ENCODE peak calls at places on chromosomes 2 and 18, in five cellular contexts. B is heart left ventricle, M is Peyer's patch, C is B cell, A is uterus. X is an unnamed sample.

GRCh38 chr2:7373156-7373555 is 455.9 kb downstream of the RNF144A start:
- DNase-seq in M (no peak), C (no peak), A (no peak), B (no peak), X (no peak)

GRCh38 chr2:66508358-66509071 is 73.6 kb downstream of the MEIS1 start:
- DNase-seq in C (no peak), A (no peak), B (no peak), M (no peak), X (no peak)

GRCh38 chr18:24878289-24878688 is 417.9 kb downstream of the HRH4 start:
- DNase-seq in C (no peak), A (peak; percentile 26), B (no peak), M (no peak), X (peak; percentile 61)

GRCh38 chr2:197599285-197599965 is 76.0 kb downstream of the RFTN2 start:
- DNase-seq in M (no peak), C (no peak), A (no peak), B (no peak), X (peak; percentile 69)

GRCh38 chr2:171763602-171764001 is 76.3 kb downstream of the DYNC1I2 start:
- DNase-seq in C (no peak), M (no peak), B (no peak), A (no peak), X (peak; percentile 77)

GRCh38 chr2:63057249-63058148 is 6.9 kb downstream of the OTX1 start:
- DNase-seq in B (no peak), A (no peak), C (no peak), M (no peak), X (no peak)

GRCh38 chr18:46315187-46315586 is 211.0 kb downstream of the HAUS1 start:
- DNase-seq in C (no peak), B (no peak), M (no peak), A (no peak), X (no peak)

GRCh38 chr2:63048367-63049171 is 2.1 kb upstream of the OTX1 start:
- DNase-seq in M (peak; percentile 57), B (no peak), A (no peak), C (no peak), X (no peak)

GRCh38 chr2:27489118-27489497 is 435 bp downstream of the IFT172 start:
- DNase-seq in A (no peak), M (peak; percentile 50), C (no peak), B (no peak), X (no peak)

GRCh38 chr18:70781860-70782453 is 493.1 kb downstream of the SOCS6 start:
- DNase-seq in A (no peak), M (no peak), C (no peak), B (peak; percentile 41), X (peak; percentile 72)

GRCh38 chr18:644395-645004 is 13.0 kb upstream of the TYMS start:
- DNase-seq in B (no peak), C (no peak), M (no peak), A (no peak), X (peak; percentile 54)

GRCh38 chr2:205366336-205367060 is 315.8 kb upstream of the NRP2 start:
- DNase-seq in B (no peak), M (no peak), C (no peak), A (no peak), X (no peak)

GRCh38 chr2:892892-893291 is 57.8 kb upstream of the SNTG2 start:
- DNase-seq in C (no peak), A (no peak), M (no peak), B (no peak), X (no peak)

GRCh38 chr2:167504695-167505094 is 616.4 kb downstream of the XIRP2 start:
- DNase-seq in A (no peak), M (no peak), C (no peak), B (no peak), X (peak; percentile 72)

GRCh38 chr2:65671670-65672069 is 239.3 kb upstream of the SPRED2 start:
- DNase-seq in A (no peak), M (no peak), C (no peak), B (no peak), X (no peak)

GRCh38 chr18:55763805-55764204 is 175.8 kb upstream of the TCF4 start:
- DNase-seq in C (no peak), B (no peak), A (no peak), M (no peak), X (no peak)

GRCh38 chr2:60530228-60530627 is 23.2 kb downstream of the BCL11A start:
- DNase-seq in B (no peak), M (peak; percentile 74), A (no peak), C (no peak), X (no peak)

GRCh38 chr2:231600619-231601355 is 8.1 kb downstream of the TEX44 start:
- DNase-seq in M (no peak), C (no peak), A (no peak), B (no peak), X (no peak)

GRCh38 chr18:44033144-44033543 is 647.5 kb upstream of the SETBP1 start:
- DNase-seq in C (no peak), A (no peak), B (no peak), M (no peak), X (no peak)

GRCh38 chr2:23351388-23352141 is 33.4 kb upstream of the KLHL29 start:
- DNase-seq in M (peak; percentile 79), B (peak; percentile 92), A (peak; percentile 87), C (peak; percentile 51), X (peak; percentile 69)

GRCh38 chr2:220941683-220942082 is 630.4 kb downstream of the EPHA4 start:
- DNase-seq in C (no peak), A (no peak), M (no peak), B (peak; percentile 40), X (no peak)

GRCh38 chr18:8458546-8459215 is 150.6 kb upstream of the RAB12 start:
- DNase-seq in M (no peak), A (no peak), C (no peak), B (no peak), X (no peak)

GRCh38 chr18:8462651-8463185 is 146.5 kb upstream of the RAB12 start:
- DNase-seq in A (no peak), B (no peak), C (no peak), M (no peak), X (no peak)

GRCh38 chr18:8455661-8456614 is 153.3 kb upstream of the RAB12 start:
- DNase-seq in M (no peak), B (no peak), C (peak; percentile 20), A (no peak), X (no peak)

GRCh38 chr18:8460748-8461147 is 148.5 kb upstream of the RAB12 start:
- DNase-seq in C (no peak), B (no peak), M (no peak), A (no peak), X (no peak)

GRCh38 chr18:8461544-8461943 is 147.7 kb upstream of the RAB12 start:
- DNase-seq in M (no peak), C (no peak), A (no peak), B (no peak), X (no peak)
- TF ChIP-seq CTCF in M (no peak), C (no peak), A (no peak), B (no peak), X (no peak)

DNA sequence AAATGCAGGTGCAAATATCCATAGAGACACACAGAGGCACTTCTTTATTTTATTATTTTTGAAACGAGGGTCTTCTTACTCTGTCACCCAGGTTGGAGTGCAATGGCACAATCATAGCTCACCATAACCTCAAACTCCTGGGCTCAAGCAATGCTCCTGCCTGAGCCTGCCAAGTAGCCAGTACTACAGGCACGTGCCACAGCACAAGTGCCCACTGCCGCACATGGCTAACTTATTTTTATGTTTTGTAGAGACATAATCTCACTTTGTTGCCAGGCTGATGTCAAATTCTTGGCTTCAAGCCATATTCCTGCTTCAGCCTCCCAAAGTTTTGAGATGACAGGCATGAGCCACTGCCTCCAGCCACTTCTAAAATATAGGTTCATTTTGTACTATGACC is 537.6 kb downstream of the THSD7B start:
- DNase-seq in A (no peak), M (no peak), B (peak; percentile 81), C (no peak), X (no peak)
- TF ChIP-seq CTCF in A (no peak), M (no peak), B (no peak), C (no peak), X (no peak)

GRCh38 chr18:22999212-22999611 is 66.1 kb downstream of the RBBP8 start:
- DNase-seq in A (no peak), B (no peak), C (no peak), M (no peak), X (no peak)
- TF ChIP-seq CTCF in A (no peak), B (no peak), C (no peak), M (no peak), X (no peak)

DNA sequence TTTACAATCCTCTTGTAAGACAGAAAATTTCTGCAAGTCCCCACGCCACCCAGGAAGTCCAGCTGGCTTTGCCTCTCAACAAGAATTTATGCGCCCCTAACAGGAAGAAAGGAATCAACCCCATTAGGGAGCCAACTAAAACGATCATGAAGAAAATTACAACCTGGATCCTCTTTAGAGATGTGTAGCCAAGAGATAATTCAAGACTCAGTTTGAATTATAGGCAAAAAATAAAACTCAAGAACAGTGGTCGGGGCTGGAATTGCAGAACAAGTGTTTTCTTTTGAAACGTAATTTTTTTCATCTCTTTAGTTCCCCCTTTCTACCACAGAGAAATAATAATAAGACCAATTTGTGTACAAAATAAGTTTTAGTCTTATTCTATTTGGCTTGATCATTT is 22.4 kb downstream of the PDCD1 start:
- DNase-seq in M (no peak), C (no peak), B (no peak), A (no peak), X (no peak)
- TF ChIP-seq CTCF in M (peak; percentile 16), C (no peak), B (no peak), A (no peak), X (no peak)

X was measured in PC-3.